ENCODE peak calls at places on chromosomes 7 and 10, in seven cellular contexts. One of them, this sample, is unnamed.

GRCh38 chr7:43849069-43849468 is 20.2 kb downstream of the MRPS24 start:
- DNase-seq in skeletal muscle cell: no peak
- DNase-seq in stimulated activated CD8-positive, alpha-beta memory T cell treated with anti-CD3 and anti-CD28 coated beads, Interleukin-4, amount 100 ng/mL, for 4 hours: no peak
- DNase-seq in cardiac muscle cell: no peak
- DNase-seq in retina: no peak
- DNase-seq in NCI-H1048: no peak
- DNase-seq in posterior vena cava: no peak
- DNase-seq in this sample: no peak

GRCh38 chr7:56097700-56098099 is 4.9 kb upstream of the PHKG1 start:
- DNase-seq in skeletal muscle cell: no peak
- DNase-seq in stimulated activated CD8-positive, alpha-beta memory T cell treated with anti-CD3 and anti-CD28 coated beads, Interleukin-4, amount 100 ng/mL, for 4 hours: no peak
- DNase-seq in cardiac muscle cell: no peak
- DNase-seq in retina: no peak
- DNase-seq in NCI-H1048: no peak
- DNase-seq in posterior vena cava: peak; percentile 64
- DNase-seq in this sample: no peak

GRCh38 chr10:119896937-119897336 is 4.4 kb downstream of the SEC23IP start:
- DNase-seq in skeletal muscle cell: no peak
- DNase-seq in stimulated activated CD8-positive, alpha-beta memory T cell treated with anti-CD3 and anti-CD28 coated beads, Interleukin-4, amount 100 ng/mL, for 4 hours: no peak
- DNase-seq in cardiac muscle cell: peak; percentile 90
- DNase-seq in retina: no peak
- DNase-seq in NCI-H1048: no peak
- DNase-seq in posterior vena cava: no peak
- DNase-seq in this sample: no peak

GRCh38 chr10:63133056-63133786 is at the start of gene NRBF2:
- DNase-seq in skeletal muscle cell: peak; percentile 95
- DNase-seq in stimulated activated CD8-positive, alpha-beta memory T cell treated with anti-CD3 and anti-CD28 coated beads, Interleukin-4, amount 100 ng/mL, for 4 hours: peak; percentile 95
- DNase-seq in cardiac muscle cell: peak; percentile 98
- DNase-seq in retina: peak; percentile 98
- DNase-seq in NCI-H1048: peak; percentile 96
- DNase-seq in posterior vena cava: peak; percentile 99
- DNase-seq in this sample: peak; percentile 75

GRCh38 chr10:116247701-116248100 is 25.3 kb downstream of the GFRA1 start:
- DNase-seq in skeletal muscle cell: no peak
- DNase-seq in stimulated activated CD8-positive, alpha-beta memory T cell treated with anti-CD3 and anti-CD28 coated beads, Interleukin-4, amount 100 ng/mL, for 4 hours: no peak
- DNase-seq in cardiac muscle cell: no peak
- DNase-seq in retina: no peak
- DNase-seq in NCI-H1048: no peak
- DNase-seq in posterior vena cava: no peak
- DNase-seq in this sample: no peak

GRCh38 chr7:151459726-151460473 is 20.0 kb upstream of the CRYGN start:
- DNase-seq in skeletal muscle cell: peak; percentile 81
- DNase-seq in stimulated activated CD8-positive, alpha-beta memory T cell treated with anti-CD3 and anti-CD28 coated beads, Interleukin-4, amount 100 ng/mL, for 4 hours: no peak
- DNase-seq in cardiac muscle cell: peak; percentile 81
- DNase-seq in retina: peak; percentile 88
- DNase-seq in NCI-H1048: no peak
- DNase-seq in posterior vena cava: peak; percentile 94
- DNase-seq in this sample: no peak

GRCh38 chr10:122344741-122345258 is 29.7 kb upstream of the PLEKHA1 start:
- DNase-seq in skeletal muscle cell: no peak
- DNase-seq in stimulated activated CD8-positive, alpha-beta memory T cell treated with anti-CD3 and anti-CD28 coated beads, Interleukin-4, amount 100 ng/mL, for 4 hours: no peak
- DNase-seq in cardiac muscle cell: no peak
- DNase-seq in retina: no peak
- DNase-seq in NCI-H1048: no peak
- DNase-seq in posterior vena cava: no peak
- DNase-seq in this sample: no peak

GRCh38 chr7:138023618-138024333 is 21.9 kb upstream of the CREB3L2 start:
- DNase-seq in skeletal muscle cell: no peak
- DNase-seq in stimulated activated CD8-positive, alpha-beta memory T cell treated with anti-CD3 and anti-CD28 coated beads, Interleukin-4, amount 100 ng/mL, for 4 hours: no peak
- DNase-seq in cardiac muscle cell: no peak
- DNase-seq in retina: no peak
- DNase-seq in NCI-H1048: no peak
- DNase-seq in posterior vena cava: no peak
- DNase-seq in this sample: no peak

GRCh38 chr10:116689744-116690143 is 52.6 kb downstream of the HSPA12A start:
- DNase-seq in skeletal muscle cell: no peak
- DNase-seq in stimulated activated CD8-positive, alpha-beta memory T cell treated with anti-CD3 and anti-CD28 coated beads, Interleukin-4, amount 100 ng/mL, for 4 hours: no peak
- DNase-seq in cardiac muscle cell: no peak
- DNase-seq in retina: no peak
- DNase-seq in NCI-H1048: no peak
- DNase-seq in posterior vena cava: no peak
- DNase-seq in this sample: no peak

GRCh38 chr7:133672866-133673265 is 420.0 kb downstream of the EXOC4 start:
- DNase-seq in skeletal muscle cell: no peak
- DNase-seq in stimulated activated CD8-positive, alpha-beta memory T cell treated with anti-CD3 and anti-CD28 coated beads, Interleukin-4, amount 100 ng/mL, for 4 hours: no peak
- DNase-seq in cardiac muscle cell: no peak
- DNase-seq in retina: no peak
- DNase-seq in NCI-H1048: no peak
- DNase-seq in posterior vena cava: no peak
- DNase-seq in this sample: no peak

GRCh38 chr10:122911889-122912484 is 1.6 kb downstream of the FAM24A start:
- DNase-seq in skeletal muscle cell: no peak
- DNase-seq in stimulated activated CD8-positive, alpha-beta memory T cell treated with anti-CD3 and anti-CD28 coated beads, Interleukin-4, amount 100 ng/mL, for 4 hours: no peak
- DNase-seq in cardiac muscle cell: peak; percentile 81
- DNase-seq in retina: peak; percentile 62
- DNase-seq in NCI-H1048: peak; percentile 1
- DNase-seq in posterior vena cava: no peak
- DNase-seq in this sample: no peak

GRCh38 chr7:135678612-135679575 is 16.6 kb downstream of the STMP1 start:
- DNase-seq in skeletal muscle cell: no peak
- DNase-seq in stimulated activated CD8-positive, alpha-beta memory T cell treated with anti-CD3 and anti-CD28 coated beads, Interleukin-4, amount 100 ng/mL, for 4 hours: no peak
- DNase-seq in cardiac muscle cell: no peak
- DNase-seq in retina: no peak
- DNase-seq in NCI-H1048: no peak
- DNase-seq in posterior vena cava: no peak
- DNase-seq in this sample: no peak